ENCODE peak calls at places on chromosomes 16 and 17, in four cellular contexts. E is K562, K is GM12891, U is HL-60. G is an unnamed sample.

GRCh38 chr16:35140293-35140986 is 1681.0 kb downstream of the TP53TG3F start:
- DNase-seq in E (no peak), U (no peak), K (no peak), G (no peak)

GRCh38 chr17:35713069-35713728 is 18.2 kb upstream of the RASL10B start:
- DNase-seq in K (no peak), U (no peak), E (no peak), G (no peak)

GRCh38 chr17:74737299-74738050 is 419 bp downstream of the RAB37 start:
- DNase-seq in E (no peak), U (no peak), K (no peak), G (no peak)

GRCh38 chr17:55770220-55770870 is 19.5 kb downstream of the PCTP start:
- DNase-seq in E (peak; percentile 59), K (peak; percentile 6), U (no peak), G (no peak)

GRCh38 chr17:74502866-74503265 is 28.4 kb downstream of the CD300LB start:
- DNase-seq in K (no peak), U (no peak), E (no peak), G (no peak)

GRCh38 chr16:25265968-25266367 is 8.3 kb upstream of the ZKSCAN2 start:
- DNase-seq in E (no peak), K (no peak), U (no peak), G (no peak)

GRCh38 chr17:51189628-51190027 is 23.4 kb downstream of the NME2 start:
- DNase-seq in E (no peak), K (no peak), U (no peak), G (no peak)

GRCh38 chr16:71569621-71570020 is 7.3 kb downstream of the TAT start:
- DNase-seq in K (no peak), U (no peak), E (no peak), G (no peak)

GRCh38 chr16:70793851-70794502 is 7.0 kb downstream of the VAC14 start:
- DNase-seq in U (no peak), K (no peak), E (no peak), G (no peak)

GRCh38 chr17:15431766-15432165 is 35.7 kb downstream of the CDRT4 start:
- DNase-seq in U (no peak), E (no peak), K (no peak), G (no peak)

GRCh38 chr17:49708515-49709161 is 874 bp upstream of the SLC35B1 start:
- DNase-seq in K (no peak), U (no peak), E (peak; percentile 57), G (no peak)

GRCh38 chr17:67557921-67558320 is 159.8 kb upstream of the NOL11 start:
- DNase-seq in U (no peak), K (no peak), E (no peak), G (no peak)

GRCh38 chr17:39925282-39926134 is 1.9 kb downstream of the ORMDL3 start:
- DNase-seq in U (no peak), K (no peak), E (peak; percentile 33), G (no peak)

GRCh38 chr16:50741225-50741807 is 570 bp upstream of the CYLD start:
- DNase-seq in U (no peak), E (no peak), K (no peak), G (no peak)

GRCh38 chr17:43467981-43468541 is 15.7 kb upstream of the DHX8 start:
- DNase-seq in K (no peak), E (no peak), U (no peak), G (no peak)

GRCh38 chr17:10628756-10629155 is 28.4 kb downstream of the MYH3 start:
- DNase-seq in K (no peak), U (no peak), E (peak; percentile 43), G (no peak)

DNA sequence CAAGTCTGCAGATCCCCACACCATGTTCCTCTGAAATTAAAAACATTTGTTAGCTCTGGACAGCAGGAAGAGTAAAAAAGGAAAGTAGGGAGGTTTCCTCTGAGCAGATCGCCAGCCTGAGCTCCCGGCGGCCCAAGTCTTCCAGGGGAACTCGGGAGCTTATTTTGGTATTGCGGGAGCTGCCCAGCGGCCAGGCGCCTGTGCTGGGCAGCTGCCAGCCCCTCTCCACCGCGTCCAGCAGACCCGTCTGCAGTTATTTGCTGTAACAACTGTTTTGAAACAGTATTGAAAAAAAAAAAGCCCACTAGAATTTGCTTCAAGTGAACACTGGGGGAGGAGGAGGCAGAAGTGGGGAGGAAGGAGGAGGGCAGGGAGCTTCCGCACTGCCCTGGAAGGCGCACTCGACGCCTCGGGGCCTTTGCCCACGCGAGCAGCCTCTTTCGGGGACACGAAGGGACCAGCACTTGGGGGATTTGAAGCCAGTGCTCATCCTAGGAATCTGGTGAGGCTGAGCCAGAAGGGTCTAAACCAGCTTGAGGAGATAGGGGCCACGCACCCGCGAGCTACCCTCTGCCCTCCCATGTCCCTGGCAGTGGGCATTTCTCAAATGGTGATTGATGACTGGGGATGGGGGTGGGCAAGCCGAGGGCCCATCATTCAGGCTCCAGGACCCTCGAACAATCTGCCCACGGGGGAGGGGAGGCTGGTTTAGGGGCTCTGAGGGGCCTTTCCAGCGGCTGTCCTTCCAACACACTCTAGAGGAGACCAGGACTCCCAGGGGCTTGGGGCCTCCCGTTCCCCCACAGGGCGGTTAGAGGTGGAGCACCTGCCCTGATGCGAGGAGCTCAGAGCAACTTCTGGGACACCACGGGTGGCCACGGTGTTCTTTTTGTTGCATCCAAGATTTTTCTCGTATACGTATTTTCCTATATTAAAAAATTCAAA is 3.0 kb upstream of the BAHCC1 start:
- DNase-seq in U (no peak), E (no peak), K (no peak), G (no peak)
- TF ChIP-seq SPI1 in U (no peak), E (no peak), K (no peak), G (no peak)

GRCh38 chr17:9229826-9230201 is 208.5 kb downstream of the NTN1 start:
- DNase-seq in U (no peak), E (no peak), K (no peak), G (no peak)

GRCh38 chr17:9229160-9229825 is 208.0 kb downstream of the NTN1 start:
- DNase-seq in U (no peak), E (no peak), K (no peak), G (no peak)

GRCh38 chr17:9230861-9231260 is 209.6 kb downstream of the NTN1 start:
- DNase-seq in E (no peak), K (no peak), U (no peak), G (no peak)

GRCh38 chr17:9231449-9232154 is 210.3 kb downstream of the NTN1 start:
- DNase-seq in E (no peak), K (no peak), U (no peak), G (no peak)

DNA sequence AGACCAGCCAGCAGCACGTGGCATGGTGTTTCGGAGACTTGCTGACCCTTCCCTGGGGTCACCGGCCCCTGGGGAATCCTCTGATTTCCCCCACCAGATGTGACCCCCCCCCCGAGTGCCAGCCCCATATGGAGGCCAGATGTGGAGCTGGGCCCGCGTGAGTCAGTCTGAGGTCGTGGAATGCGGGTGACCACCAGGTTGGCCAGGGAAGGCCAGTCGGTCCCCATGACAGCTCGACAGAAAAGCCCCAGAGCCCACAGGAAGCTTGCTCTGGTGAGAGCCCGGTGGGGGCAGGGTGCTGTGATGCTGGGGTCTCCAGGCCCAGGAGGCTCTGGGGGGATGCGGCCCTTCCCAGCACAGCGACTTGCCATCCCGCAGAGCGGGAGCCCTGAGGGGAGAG is 209.0 kb downstream of the NTN1 start:
- DNase-seq in K (no peak), E (no peak), U (no peak), G (no peak)
- TF ChIP-seq SPI1 in K (no peak), E (no peak), U (no peak), G (no peak)

GRCh38 chr16:81654346-81654745 is 124.7 kb upstream of the PLCG2 start:
- DNase-seq in U (no peak), K (no peak), E (no peak), G (no peak)

GRCh38 chr16:81652798-81653505 is 126.1 kb upstream of the PLCG2 start:
- DNase-seq in E (no peak), U (no peak), K (peak; percentile 45), G (no peak)

GRCh38 chr16:81650281-81650680 is 128.8 kb upstream of the PLCG2 start:
- DNase-seq in K (no peak), E (no peak), U (no peak), G (no peak)

GRCh38 chr16:81650982-81651562 is 128.0 kb upstream of the PLCG2 start:
- DNase-seq in E (peak; percentile 71), K (no peak), U (no peak), G (no peak)

DNA sequence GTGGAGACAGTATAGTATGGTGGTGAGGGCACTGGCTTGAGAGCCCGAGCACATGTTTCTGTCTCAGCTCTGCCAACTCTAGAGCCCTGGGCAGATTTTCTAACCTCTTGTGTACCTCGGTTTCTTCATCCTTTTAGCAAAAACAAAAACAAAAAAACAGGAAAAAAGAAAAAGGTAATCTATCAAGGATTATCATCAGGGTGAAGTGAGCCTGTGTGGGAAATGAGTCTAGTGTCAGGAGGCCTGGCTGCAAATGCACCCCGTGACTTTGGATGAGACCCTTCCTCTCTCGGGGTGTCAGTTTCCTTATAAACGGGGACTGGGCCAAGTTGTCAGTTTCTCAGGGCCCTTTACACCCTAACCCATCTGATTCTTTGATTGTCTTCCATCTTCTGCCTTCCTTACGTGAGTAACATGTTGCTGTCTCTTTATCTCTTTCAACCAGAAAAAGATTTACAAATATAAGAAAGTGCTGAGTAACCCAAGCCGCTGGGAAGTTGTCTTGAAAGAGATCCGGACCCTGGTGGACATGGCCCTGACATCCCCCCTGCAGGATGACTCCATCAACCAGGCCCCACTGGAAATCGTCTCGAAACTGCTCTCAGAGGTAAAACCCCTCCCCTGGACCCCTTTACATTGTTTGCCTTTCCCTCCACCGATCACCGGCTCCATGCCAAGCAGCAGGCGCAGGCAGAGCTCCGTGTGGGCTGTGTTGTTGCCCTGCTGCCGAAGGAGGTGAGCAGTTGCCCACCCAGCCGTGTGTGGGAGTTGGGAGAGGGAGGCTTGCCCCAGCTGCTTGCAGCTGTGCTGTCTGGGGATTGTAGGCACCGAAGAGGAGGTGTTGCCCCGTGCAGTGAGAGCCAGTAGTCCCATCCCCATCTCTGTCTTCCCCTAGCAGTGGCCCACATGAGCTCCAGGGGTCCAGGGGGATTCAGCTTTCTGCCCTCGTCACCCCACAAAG is 127.1 kb upstream of the PLCG2 start:
- DNase-seq in U (no peak), K (no peak), E (peak; percentile 86), G (no peak)
- TF ChIP-seq SPI1 in U (no peak), K (no peak), E (no peak), G (no peak)

GRCh38 chr17:75774988-75775668 is 9.5 kb upstream of the UNK start:
- DNase-seq in K (no peak), E (no peak), U (no peak), G (no peak)

GRCh38 chr17:75774471-75774987 is 9.5 kb upstream of the GALK1 start:
- DNase-seq in K (no peak), E (no peak), U (no peak), G (no peak)

GRCh38 chr17:75778861-75779249 is 5.8 kb upstream of the UNK start:
- DNase-seq in K (no peak), U (no peak), E (no peak), G (no peak)

GRCh38 chr17:75777243-75777922 is 7.2 kb upstream of the UNK start:
- DNase-seq in U (no peak), K (no peak), E (no peak), G (no peak)

DNA sequence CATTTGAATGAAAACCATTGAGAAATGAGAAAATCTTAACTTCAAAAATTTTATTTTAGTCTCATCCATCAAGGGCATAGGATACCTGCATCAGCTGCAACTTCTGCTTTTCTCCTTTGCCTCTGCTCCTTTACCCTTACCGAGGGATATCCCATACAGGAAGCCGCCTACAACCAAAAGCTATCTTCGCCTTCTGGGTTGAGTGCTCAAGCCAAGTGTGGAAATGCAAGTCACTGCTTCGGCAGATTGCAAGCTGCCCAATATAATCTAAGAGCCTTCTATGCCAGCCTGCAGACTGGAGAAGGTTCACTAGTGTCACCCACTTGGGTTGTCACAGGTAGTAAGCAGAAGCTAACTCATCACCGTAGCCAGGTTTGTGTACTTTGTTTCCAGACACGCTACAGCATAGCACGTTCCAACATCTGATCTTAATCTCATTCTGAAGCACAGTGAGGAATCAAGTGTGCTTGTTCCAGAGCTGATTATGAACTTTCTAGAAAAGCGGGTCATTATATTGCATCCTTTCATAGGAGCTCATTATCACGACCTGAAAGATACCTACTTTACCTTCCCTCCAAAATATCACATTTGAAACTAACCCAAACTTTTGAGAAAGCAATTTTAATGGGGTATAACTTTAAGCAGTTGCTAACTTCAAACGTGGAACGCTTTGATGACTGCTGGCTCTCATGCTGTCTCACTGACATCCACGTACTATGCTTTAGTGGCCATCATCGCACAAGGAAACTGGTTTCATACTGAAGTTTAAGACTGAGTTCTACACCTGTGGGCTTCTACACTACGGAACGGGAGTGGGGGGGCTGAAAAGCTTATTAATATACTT is 8.0 kb upstream of the UNK start:
- DNase-seq in E (peak; percentile 59), K (no peak), U (no peak), G (no peak)
- TF ChIP-seq SPI1 in E (peak; percentile 50), K (peak; percentile 23), U (peak; percentile 41), G (peak; percentile 1)